ENCODE peak calls at places on chromosomes 12 and 14, in five cellular contexts. W is thyroid gland, K is neural progenitor cell, I is astrocyte, M is GM06990. E is an unnamed sample.

GRCh38 chr12:64792128-64792527 is 32.3 kb upstream of the TBC1D30 start:
- DNase-seq in K (no peak), W (no peak), M (no peak), I (no peak), E (no peak)

GRCh38 chr14:91311284-91311662 is 66.8 kb upstream of the GPR68 start:
- DNase-seq in W (no peak), M (no peak), I (no peak), K (no peak), E (no peak)

GRCh38 chr12:132597333-132598283 is 12.8 kb downstream of the LRCOL1 start:
- DNase-seq in M (no peak), I (peak), W (peak), K (peak), E (no peak)

GRCh38 chr12:66678640-66679268 is at the start of gene GRIP1:
- DNase-seq in I (peak), K (peak), W (peak), M (no peak), E (no peak)

GRCh38 chr12:52141306-52141705 is 50.5 kb downstream of the KRT80 start:
- DNase-seq in M (no peak), K (peak), W (no peak), I (no peak), E (no peak)

GRCh38 chr12:442235-442884 is 17.4 kb upstream of the B4GALNT3 start:
- DNase-seq in K (peak), I (no peak), M (no peak), W (peak), E (peak)

GRCh38 chr14:68335312-68335711 is 457.6 kb downstream of the ZFP36L1 start:
- DNase-seq in I (no peak), K (no peak), M (no peak), W (no peak), E (no peak)

GRCh38 chr12:88393017-88393767 is 187.1 kb downstream of the KITLG start:
- DNase-seq in I (peak), M (peak), K (peak), W (no peak), E (peak)

GRCh38 chr14:90649096-90649495 is 167.1 kb downstream of the TTC7B start:
- DNase-seq in M (no peak), W (no peak), K (no peak), I (peak), E (no peak)

GRCh38 chr14:71933026-71933587 is 878 bp downstream of the RGS6 start:
- DNase-seq in K (peak), I (no peak), W (peak), M (peak), E (no peak)

GRCh38 chr12:95674631-95675030 is 115.9 kb downstream of the NTN4 start:
- DNase-seq in I (no peak), W (peak), M (no peak), K (no peak), E (peak)

GRCh38 chr12:92503029-92503931 is 199.5 kb upstream of the PLEKHG7 start:
- DNase-seq in W (peak), M (peak), K (no peak), I (no peak), E (peak)

GRCh38 chr12:84772281-84772680 is 140.3 kb downstream of the SLC6A15 start:
- DNase-seq in K (no peak), W (no peak), M (no peak), I (peak), E (no peak)

GRCh38 chr12:115203661-115204060 is 519.7 kb upstream of the TBX3 start:
- DNase-seq in M (no peak), I (peak), K (no peak), W (no peak), E (no peak)

GRCh38 chr14:55127491-55127951 is 1.5 kb upstream of the LGALS3 start:
- DNase-seq in W (no peak), I (peak), K (no peak), M (no peak), E (no peak)

GRCh38 chr14:54188036-54188666 is 208.7 kb upstream of the CDKN3 start:
- DNase-seq in M (no peak), K (peak), I (no peak), W (no peak), E (no peak)

GRCh38 chr12:54697836-54698235 is 49.7 kb upstream of the DCD start:
- DNase-seq in K (no peak), M (no peak), W (no peak), I (no peak), E (no peak)

GRCh38 chr12:124542021-124542941 is 25.1 kb downstream of the NCOR2 start:
- DNase-seq in K (no peak), M (no peak), W (no peak), I (no peak), E (no peak)

GRCh38 chr12:122965356-122965755 is 907 bp downstream of the ABCB9 start:
- DNase-seq in I (no peak), K (peak), W (peak), M (no peak), E (no peak)

GRCh38 chr12:131740626-131741025 is 29.7 kb downstream of the SFSWAP start:
- DNase-seq in I (no peak), K (no peak), W (no peak), M (no peak), E (no peak)

GRCh38 chr12:125065753-125066570 is 727 bp downstream of the AACS start:
- DNase-seq in K (no peak), M (no peak), W (no peak), I (no peak), E (no peak)

GRCh38 chr14:81400202-81400678 is at the start of gene STON2:
- DNase-seq in K (no peak), W (peak), M (no peak), I (peak), E (peak)

GRCh38 chr12:9256758-9257405 is 48.7 kb upstream of the PZP start:
- DNase-seq in M (no peak), I (no peak), W (no peak), K (no peak), E (no peak)

GRCh38 chr14:32991706-32992105 is 53.0 kb downstream of the NPAS3 start:
- DNase-seq in I (peak), K (no peak), M (no peak), W (no peak), E (no peak)

GRCh38 chr12:62919827-62920226 is 15.1 kb downstream of the PPM1H start:
- DNase-seq in W (no peak), K (no peak), I (peak), M (no peak), E (peak)

GRCh38 chr14:101887219-101887618 is 77.2 kb upstream of the DYNC1H1 start:
- DNase-seq in K (no peak), W (no peak), M (no peak), I (no peak), E (no peak)

GRCh38 chr12:52203126-52203921 is 11.5 kb upstream of the KRT80 start:
- DNase-seq in I (peak), K (peak), M (no peak), W (peak), E (peak)

GRCh38 chr12:112368856-112369255 is 13.4 kb downstream of the HECTD4 start:
- DNase-seq in W (no peak), M (no peak), K (no peak), I (peak), E (no peak)

GRCh38 chr12:30200864-30201263 is 417.1 kb upstream of the TMTC1 start:
- DNase-seq in M (no peak), W (no peak), K (no peak), I (no peak), E (peak)
- H3K4me3 ChIP-seq in M (no peak), W (no peak), K (no peak), I (peak), E (no peak)

GRCh38 chr14:105087963-105088811 is 23.0 kb upstream of the GPR132 start:
- DNase-seq in W (peak), K (peak), M (no peak), I (peak), E (peak)
- H3K4me3 ChIP-seq in W (no peak), K (peak), M (peak), I (peak), E (no peak)

GRCh38 chr12:111085100-111085499 is 164.7 kb upstream of the MYL2 start:
- DNase-seq in K (peak), W (no peak), M (no peak), I (no peak), E (no peak)
- H3K4me3 ChIP-seq in K (no peak), W (no peak), M (no peak), I (no peak), E (no peak)

DNA sequence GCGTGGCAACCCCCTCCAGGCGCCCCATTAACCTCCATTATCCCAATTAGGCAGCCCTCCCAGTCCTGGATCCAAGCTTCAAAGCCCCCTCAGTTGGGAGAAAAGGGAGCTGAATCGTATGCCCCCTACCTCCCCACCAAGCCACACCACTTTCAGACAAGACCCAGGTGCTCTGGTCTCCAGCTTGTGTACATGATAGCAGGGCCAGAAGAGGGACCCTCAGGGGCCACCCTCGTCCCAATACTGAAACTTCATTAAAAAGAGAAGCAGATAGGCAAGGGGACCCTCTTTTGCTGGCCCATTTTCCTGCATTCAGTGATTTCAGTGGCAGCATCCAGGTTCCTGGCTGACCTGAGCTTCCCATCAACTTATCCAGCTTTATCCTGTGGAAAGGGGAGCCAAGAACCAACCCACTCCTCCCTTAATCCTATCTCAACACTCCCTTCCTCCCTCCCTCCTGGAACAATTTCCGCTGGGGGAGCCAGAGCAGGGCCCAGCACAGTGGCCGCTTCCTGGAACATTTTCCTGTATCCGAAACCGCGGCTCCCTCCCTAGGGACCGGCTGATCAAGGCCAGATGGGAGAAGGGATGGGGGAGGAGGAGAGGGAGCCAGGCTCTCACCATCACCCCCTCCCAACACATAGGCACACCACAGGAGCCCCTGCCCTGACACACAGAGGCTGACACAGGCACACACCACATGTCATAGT is 9.5 kb upstream of the SP7 start:
- DNase-seq in K (no peak), W (peak), I (no peak), M (no peak), E (no peak)
- H3K4me3 ChIP-seq in K (peak), W (no peak), I (no peak), M (peak), E (no peak)

DNA sequence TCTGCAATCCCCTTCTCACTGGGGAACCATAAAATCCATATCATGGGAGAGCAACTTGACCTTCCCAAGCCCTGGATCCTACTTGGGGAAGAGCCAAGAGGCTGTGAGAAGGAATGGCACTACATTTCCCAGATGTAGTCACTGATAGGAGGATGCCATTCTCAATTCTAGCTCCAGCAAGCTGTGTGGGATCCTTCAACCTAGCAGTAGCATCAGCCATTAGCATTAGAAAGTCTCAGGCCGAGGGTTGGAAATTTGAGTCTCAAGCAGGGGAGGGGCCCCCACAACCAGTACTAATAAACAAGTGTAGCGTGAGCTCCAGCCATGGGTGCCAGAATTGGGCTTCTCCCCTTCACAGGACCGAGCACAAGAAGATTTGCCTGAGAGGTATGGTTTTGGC is 84.3 kb upstream of the NELL2 start:
- DNase-seq in M (no peak), K (no peak), W (no peak), I (no peak), E (no peak)
- H3K4me3 ChIP-seq in M (no peak), K (no peak), W (no peak), I (no peak), E (no peak)

DNA sequence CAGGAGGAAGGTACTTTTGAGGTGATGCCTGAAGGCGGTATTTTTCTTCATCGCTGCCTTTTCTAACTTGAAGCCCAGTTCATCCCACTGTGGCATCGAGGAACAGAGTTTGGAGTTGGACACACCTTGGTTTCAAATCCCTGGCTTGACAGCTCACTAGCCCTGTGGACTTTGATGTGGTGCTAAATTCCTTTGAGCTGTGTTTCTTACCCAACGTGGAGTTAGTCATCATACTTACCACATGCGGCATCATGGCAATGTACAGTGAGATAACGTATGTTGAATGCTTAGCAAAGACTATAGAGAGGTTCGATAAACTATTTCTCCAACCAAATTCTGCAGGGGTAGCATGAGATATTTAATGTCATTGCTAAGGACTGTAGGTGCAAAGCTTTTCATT is 3.4 kb downstream of the PLEKHG3 start:
- DNase-seq in W (no peak), I (peak), M (no peak), K (no peak), E (no peak)
- H3K4me3 ChIP-seq in W (no peak), I (no peak), M (no peak), K (peak), E (no peak)

GRCh38 chr12:6199211-6199530 is 1.0 kb upstream of the CD9 start:
- DNase-seq in W (no peak), K (no peak), I (no peak), M (no peak), E (no peak)
- H3K4me3 ChIP-seq in W (no peak), K (peak), I (no peak), M (no peak), E (no peak)

GRCh38 chr14:75562048-75562447 is 16.4 kb upstream of the FLVCR2 start:
- DNase-seq in W (no peak), K (no peak), I (no peak), M (no peak), E (no peak)
- H3K4me3 ChIP-seq in W (no peak), K (no peak), I (no peak), M (no peak), E (no peak)

DNA sequence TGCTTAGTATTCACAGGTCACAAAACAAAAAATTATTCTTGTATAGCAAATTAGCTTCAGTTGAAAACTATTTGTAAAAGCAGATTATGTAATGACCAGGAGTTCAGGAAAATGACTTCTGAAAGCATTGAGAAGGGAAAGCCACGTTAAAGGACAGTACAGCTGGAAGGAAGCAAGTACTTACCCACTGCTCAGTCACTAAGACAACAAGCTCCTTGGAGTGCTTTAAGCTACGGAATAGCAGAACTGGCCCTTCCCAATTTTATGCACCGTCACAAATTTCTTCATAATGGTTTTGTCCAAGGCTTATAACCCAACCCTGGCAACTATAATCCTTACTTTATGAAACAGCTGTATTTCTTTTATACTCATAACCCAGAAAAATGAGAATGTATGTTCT is 13.0 kb upstream of the SNAPC1 start:
- DNase-seq in I (no peak), M (no peak), K (no peak), W (no peak), E (no peak)
- H3K4me3 ChIP-seq in I (no peak), M (peak), K (no peak), W (no peak), E (no peak)

E was measured in body of pancreas.